ENCODE peak calls at places on chromosomes 11 and 22, in nine cellular contexts. I is mesothelial cell of epicardium; W is Karpas-422; B is brain microvascular endothelial cell; T is NAMALWA; D is HuH-7.5; K is stimulated activated CD4-positive, alpha-beta T cell treated with anti-CD3 and anti-CD28 coated beads, Interleukin-12 subunit alpha, Interleukin-12 subunit beta, amount 100 ng/mL, for 4 hours; E is hippocampal formation; A is pancreas. V is an unnamed sample.

GRCh38 chr11:95512682-95513081 is 276.9 kb downstream of the FAM76B start:
- DNase-seq in I (no peak), W (no peak), B (peak; percentile 93), T (no peak), D (no peak), K (no peak), E (no peak), A (no peak), V (peak; percentile 68)

GRCh38 chr22:37621352-37621860 is 12.8 kb downstream of the GGA1 start:
- DNase-seq in I (no peak), W (no peak), B (no peak), T (no peak), D (no peak), K (no peak), E (no peak), A (no peak), V (no peak)

GRCh38 chr11:110505514-110506284 is 76.0 kb downstream of the FDX1 start:
- DNase-seq in I (no peak), W (no peak), B (no peak), T (no peak), D (no peak), K (no peak), E (no peak), A (no peak), V (no peak)

GRCh38 chr11:70076461-70076931 is 1.6 kb upstream of the ANO1 start:
- DNase-seq in I (no peak), W (no peak), B (no peak), T (no peak), D (no peak), K (no peak), E (no peak), A (no peak), V (no peak)

GRCh38 chr11:67273260-67273990 is 7.2 kb downstream of the GRK2 start:
- DNase-seq in I (peak; percentile 14), W (peak; percentile 83), B (no peak), T (peak; percentile 56), D (peak; percentile 75), K (no peak), E (no peak), A (peak; percentile 3), V (no peak)

GRCh38 chr11:128551641-128552335 is 35.6 kb downstream of the ETS1 start:
- DNase-seq in I (no peak), W (peak; percentile 92), B (no peak), T (peak; percentile 97), D (no peak), K (no peak), E (no peak), A (no peak), V (no peak)

GRCh38 chr22:46150615-46151423 is 493 bp downstream of the PPARA start:
- DNase-seq in I (no peak), W (peak; percentile 71), B (no peak), T (peak; percentile 60), D (peak; percentile 70), K (peak; percentile 48), E (peak; percentile 62), A (peak; percentile 37), V (peak; percentile 32)

GRCh38 chr11:57425565-57426438 is 1.1 kb downstream of the SLC43A3 start:
- DNase-seq in I (no peak), W (no peak), B (no peak), T (no peak), D (no peak), K (no peak), E (peak; percentile 12), A (peak; percentile 18), V (no peak)

GRCh38 chr11:116951762-116952161 is 114.3 kb upstream of the APOA1 start:
- DNase-seq in I (no peak), W (no peak), B (no peak), T (no peak), D (no peak), K (no peak), E (no peak), A (no peak), V (no peak)